ENCODE peak calls at places on chromosome 10, in nine cellular contexts. U, C, J, X, B, L, W, D and T are unnamed samples. For H3K4me1, the result is how much of the 10 kb centered on the place peaks cover.

GRCh38 chr10:124232686-124233545 is 139.5 kb upstream of the CHST15 start:
- DNase-seq in C (no peak), D (no peak), W (peak), U (no peak), X (no peak), J (no peak), L (no peak), B (no peak), T (no peak)

GRCh38 chr10:63058236-63058635 is 74.9 kb upstream of the NRBF2 start:
- DNase-seq in W (no peak), B (no peak), X (no peak), D (no peak), U (peak), C (no peak), L (no peak), J (no peak), T (no peak)

GRCh38 chr10:77857272-77857671 is 69.3 kb downstream of the DLG5 start:
- DNase-seq in C (no peak), W (no peak), U (peak), B (no peak), J (no peak), X (no peak), D (no peak), L (no peak), T (no peak)

GRCh38 chr10:70272925-70273316 is 10.9 kb downstream of the NPFFR1 start:
- DNase-seq in U (no peak), L (no peak), B (no peak), X (no peak), J (peak), D (peak), W (peak), C (no peak), T (no peak)

GRCh38 chr10:59508296-59508695 is 145.9 kb upstream of the FAM13C start:
- DNase-seq in C (no peak), J (no peak), L (no peak), X (no peak), B (no peak), W (no peak), D (no peak), U (peak), T (no peak)

GRCh38 chr10:115129752-115130151 is 36.6 kb downstream of the ATRNL1 start:
- DNase-seq in U (peak), D (no peak), C (no peak), X (no peak), J (peak), L (no peak), W (peak), B (peak), T (no peak)

GRCh38 chr10:31920538-31920937 is 8.1 kb downstream of the ARHGAP12 start:
- DNase-seq in W (no peak), B (no peak), L (no peak), X (no peak), D (no peak), C (no peak), J (no peak), U (no peak), T (no peak)

GRCh38 chr10:46084321-46085165 is 38.5 kb upstream of the MSMB start:
- DNase-seq in D (no peak), U (no peak), L (no peak), X (no peak), B (no peak), W (no peak), C (no peak), J (no peak), T (no peak)

GRCh38 chr10:129046074-129046681 is 420.9 kb upstream of the MGMT start:
- DNase-seq in B (no peak), C (no peak), X (no peak), L (no peak), J (peak), W (no peak), D (no peak), U (no peak), T (no peak)

GRCh38 chr10:77887631-77888355 is 38.8 kb downstream of the DLG5 start:
- DNase-seq in D (no peak), J (peak), C (no peak), W (no peak), U (no peak), X (no peak), B (no peak), L (no peak), T (no peak)

GRCh38 chr10:99872367-99873162 is 90.1 kb downstream of the ABCC2 start:
- DNase-seq in C (no peak), L (no peak), W (peak), J (peak), B (no peak), U (peak), X (no peak), D (no peak), T (no peak)

GRCh38 chr10:112448903-112449302 is 1.9 kb downstream of the VTI1A start:
- DNase-seq in X (no peak), B (no peak), D (no peak), C (no peak), L (no peak), W (no peak), J (no peak), U (no peak), T (no peak)

GRCh38 chr10:24153537-24153936 is 55.4 kb upstream of the KIAA1217 start:
- DNase-seq in J (no peak), U (no peak), L (no peak), D (no peak), X (no peak), B (no peak), W (no peak), C (no peak), T (no peak)

GRCh38 chr10:94097656-94098055 is 103.9 kb downstream of the PLCE1 start:
- DNase-seq in D (no peak), U (no peak), B (no peak), X (no peak), C (no peak), L (no peak), W (no peak), J (no peak), T (no peak)

GRCh38 chr10:520402-520787 is 169.1 kb downstream of the DIP2C start:
- DNase-seq in X (no peak), L (peak), D (no peak), J (peak), U (peak), C (no peak), W (no peak), B (no peak), T (no peak)

GRCh38 chr10:58818889-58819288 is 306.2 kb downstream of the BICC1 start:
- DNase-seq in C (no peak), J (peak), W (no peak), L (no peak), D (no peak), U (peak), B (no peak), X (no peak), T (no peak)

GRCh38 chr10:66809402-66809801 is 116.4 kb upstream of the LRRTM3 start:
- DNase-seq in B (no peak), X (no peak), D (no peak), L (no peak), U (no peak), C (no peak), J (no peak), W (no peak), T (no peak)

GRCh38 chr10:44921061-44921460 is 9.9 kb downstream of the TMEM72 start:
- DNase-seq in C (no peak), W (no peak), J (no peak), U (no peak), B (no peak), D (no peak), X (no peak), L (no peak), T (no peak)

GRCh38 chr10:26863677-26864076 is 2.9 kb upstream of the ABI1 start:
- DNase-seq in B (no peak), W (no peak), L (no peak), X (no peak), D (no peak), C (no peak), J (no peak), U (no peak), T (no peak)

GRCh38 chr10:103929396-103929921 is 11.5 kb upstream of the STN1 start:
- DNase-seq in D (no peak), X (no peak), L (no peak), W (no peak), J (peak), C (no peak), U (no peak), B (no peak), T (no peak)

GRCh38 chr10:133293810-133294119 is 14.9 kb downstream of the TUBGCP2 start:
- DNase-seq in C (no peak), D (no peak), X (no peak), L (no peak), B (no peak), U (no peak), W (no peak), J (no peak), T (no peak)

GRCh38 chr10:105691811-105692210 is 1050.7 kb downstream of the SORCS3 start:
- DNase-seq in U (peak), X (no peak), J (no peak), W (no peak), D (no peak), B (peak), L (no peak), C (no peak), T (no peak)

GRCh38 chr10:128993443-128993842 is 473.6 kb upstream of the MGMT start:
- DNase-seq in U (no peak), W (no peak), X (no peak), B (no peak), C (no peak), L (no peak), J (no peak), D (no peak), T (no peak)

GRCh38 chr10:23322082-23322481 is 22.5 kb downstream of the C10orf67 start:
- DNase-seq in L (no peak), W (no peak), C (no peak), J (no peak), X (no peak), U (no peak), B (no peak), D (no peak), T (no peak)

DNA sequence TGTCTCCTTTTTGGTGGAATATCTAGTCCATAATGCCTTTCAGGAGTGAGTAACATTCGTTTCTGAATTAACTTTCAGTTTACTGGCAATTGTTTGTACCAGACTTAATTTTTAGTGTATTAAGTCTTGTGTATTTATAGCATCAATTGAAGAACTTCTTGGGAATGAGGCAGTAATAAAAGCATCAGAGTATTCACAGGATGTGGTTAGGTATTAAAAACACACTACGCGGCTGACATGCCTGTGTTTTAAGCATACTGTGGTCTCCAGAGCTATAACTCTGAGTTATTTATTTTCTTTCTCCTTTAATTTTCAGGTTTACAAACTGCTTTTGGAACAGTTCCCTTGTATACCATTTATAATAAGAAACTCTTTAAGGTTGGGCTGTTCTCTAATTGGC is 626.1 kb upstream of the NRG3 start:
- DNase-seq in B (no peak), C (no peak), X (no peak), L (no peak), J (no peak), U (no peak), D (no peak), W (no peak), T (no peak)
- H3K4me3 ChIP-seq in B (no peak), C (no peak), X (no peak), L (no peak), J (no peak), U (no peak), D (no peak), W (no peak), T (no peak)

GRCh38 chr10:79267449-79267848 is 79.8 kb upstream of the PPIF start:
- DNase-seq in U (no peak), B (no peak), X (no peak), L (no peak), J (no peak), C (no peak), D (no peak), W (no peak), T (no peak)
- H3K4me1 ChIP-seq in U (half or more), B (under half), X (under half), L (under half), J (under half), C (half or more), D (half or more), W (under half), T (under half)

GRCh38 chr10:108275895-108276685 is 1111.6 kb upstream of the SORCS1 start:
- DNase-seq in D (no peak), J (no peak), U (no peak), L (no peak), B (peak), C (no peak), X (no peak), W (peak), T (no peak)
- H3K4me3 ChIP-seq in D (no peak), J (no peak), U (no peak), L (no peak), B (no peak), C (no peak), X (no peak), W (no peak), T (no peak)

DNA sequence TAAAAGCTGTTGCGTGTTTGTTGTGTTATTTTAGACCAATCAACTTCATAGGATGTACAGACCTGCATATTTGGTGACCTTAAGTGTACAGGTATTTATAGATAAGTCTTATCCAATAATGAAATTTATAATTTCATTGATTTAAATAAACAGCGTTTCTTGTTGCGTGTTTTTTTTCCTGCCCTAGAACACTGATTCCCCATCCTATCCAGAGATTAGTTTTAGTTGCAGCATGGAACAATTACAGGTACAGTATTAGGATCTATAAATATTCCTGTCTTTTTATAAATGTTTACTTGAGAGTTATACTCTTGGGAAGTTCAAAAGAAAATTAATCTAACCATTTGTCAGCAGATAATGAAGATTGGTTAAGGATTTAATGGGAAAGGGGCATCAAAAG is 2.1 kb upstream of the BMI1 start:
- DNase-seq in L (no peak), D (no peak), B (no peak), X (no peak), J (no peak), C (no peak), U (no peak), W (no peak), T (no peak)
- H3K4me1 ChIP-seq in L (under half), D (under half), B (half or more), X (under half), J (under half), C (under half), U (under half), W (under half), T (under half)

DNA sequence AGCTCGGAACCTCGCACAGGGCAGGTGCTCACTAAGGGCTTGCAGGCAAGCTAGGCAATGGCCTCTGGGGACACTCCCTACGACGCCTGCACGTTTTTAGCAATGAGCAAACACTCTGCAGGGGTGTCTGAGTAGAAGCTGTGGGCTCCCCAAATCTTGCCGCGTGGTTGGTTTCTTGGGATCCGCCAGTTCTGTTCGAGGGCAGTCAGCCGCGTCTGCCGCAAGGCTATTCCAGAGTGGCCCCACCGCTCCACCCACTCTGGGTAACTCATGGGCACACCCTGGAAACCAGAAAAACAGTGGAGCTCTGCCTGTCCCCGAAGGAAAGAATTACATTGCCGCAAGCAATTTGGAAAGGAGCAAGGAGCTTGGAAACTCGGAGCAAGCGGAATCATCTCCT is 189.3 kb upstream of the LYZL2 start:
- DNase-seq in U (peak), X (no peak), L (no peak), B (no peak), J (peak), W (no peak), C (no peak), D (no peak), T (peak)
- H3K4me3 ChIP-seq in U (no peak), X (no peak), L (peak), B (no peak), J (no peak), W (no peak), C (no peak), D (no peak), T (peak)

DNA sequence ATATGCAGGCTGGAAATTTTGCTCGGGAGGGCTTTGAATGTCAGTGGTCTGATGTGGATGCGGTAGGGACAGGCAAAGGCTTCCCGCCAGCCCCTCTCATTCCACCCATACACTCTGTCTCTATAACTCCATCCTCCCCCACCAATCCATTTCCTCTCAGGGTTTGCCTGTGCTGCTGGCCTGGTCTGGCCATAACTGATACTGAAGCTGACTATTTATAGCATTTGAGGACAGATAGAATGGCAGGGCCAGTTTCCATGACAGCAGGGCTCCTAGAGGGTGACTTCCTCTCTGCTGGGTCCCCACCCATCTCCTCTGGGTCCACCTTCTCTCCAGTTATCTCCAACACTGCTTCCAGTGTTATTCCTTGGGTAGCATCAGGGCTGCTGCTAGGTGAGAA is 6.6 kb upstream of the PDLIM1 start:
- DNase-seq in X (no peak), B (no peak), D (no peak), L (no peak), U (no peak), W (no peak), C (no peak), J (no peak), T (no peak)
- H3K4me1 ChIP-seq in X (under half), B (under half), D (half or more), L (under half), U (under half), W (under half), C (under half), J (under half), T (under half)

GRCh38 chr10:48437546-48437945 is 131.1 kb downstream of the MAPK8 start:
- DNase-seq in D (no peak), B (no peak), U (no peak), J (no peak), L (no peak), C (no peak), X (no peak), W (no peak), T (no peak)
- H3K4me3 ChIP-seq in D (no peak), B (no peak), U (no peak), J (no peak), L (no peak), C (no peak), X (no peak), W (no peak), T (no peak)

DNA sequence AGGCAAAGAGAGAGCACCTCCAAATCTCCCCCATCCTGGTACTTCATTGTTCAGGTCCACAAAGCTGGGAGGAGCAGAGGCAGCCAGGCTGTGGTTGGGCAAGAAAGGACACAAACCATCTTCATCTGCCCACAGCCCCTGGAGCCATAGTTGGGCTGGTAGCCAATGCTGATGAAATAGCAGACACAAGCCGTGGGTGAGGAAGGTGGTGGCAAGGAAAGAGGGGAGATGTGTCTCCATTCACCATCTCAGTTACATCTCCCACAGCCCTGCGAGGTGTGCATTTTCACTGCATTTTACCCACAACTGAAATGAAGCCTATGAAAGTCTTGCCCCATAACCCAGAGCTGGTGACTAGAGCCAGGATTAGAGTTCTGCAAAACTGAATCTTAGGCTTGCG is 35.0 kb downstream of the PIK3AP1 start:
- DNase-seq in U (no peak), J (no peak), X (no peak), B (no peak), W (no peak), C (no peak), D (no peak), L (no peak), T (no peak)
- H3K4me1 ChIP-seq in U (under half), J (under half), X (under half), B (under half), W (under half), C (under half), D (under half), L (under half), T (under half)